ENCODE peak calls at places on chromosomes 11 and 22, in four cellular contexts. Y is heart right ventricle, K is dorsolateral prefrontal cortex, Z is osteocyte. D is an unnamed sample.
A peak's percentile ranks its signal among the peaks of the same experiment; 100 is the strongest.

GRCh38 chr11:128085276-128085675 is 502.1 kb downstream of the ETS1 start:
- DNase-seq in Y (no peak), K (no peak), Z (no peak), D (no peak)

GRCh38 chr22:35685731-35686130 is 31.9 kb upstream of the APOL5 start:
- DNase-seq in Y (no peak), K (no peak), Z (peak; percentile 40), D (no peak)

GRCh38 chr22:36323182-36323854 is 64.4 kb downstream of the MYH9 start:
- DNase-seq in Y (peak; percentile 62), K (no peak), Z (no peak), D (no peak)

GRCh38 chr11:3056296-3057068 is 741 bp downstream of the CARS1 start:
- DNase-seq in Y (peak; percentile 31), K (no peak), Z (no peak), D (peak; percentile 35)

GRCh38 chr11:46414466-46414796 is 22.9 kb upstream of the CHRM4 start:
- DNase-seq in Y (no peak), K (no peak), Z (no peak), D (no peak)

GRCh38 chr22:40385041-40385782 is 14.8 kb downstream of the SGSM3 start:
- DNase-seq in Y (no peak), K (no peak), Z (no peak), D (no peak)

GRCh38 chr11:1597331-1597741 is 758 bp downstream of the KRTAP5-2 start:
- DNase-seq in Y (no peak), K (no peak), Z (no peak), D (no peak)

GRCh38 chr22:43546186-43546585 is 134.4 kb downstream of the MPPED1 start:
- DNase-seq in Y (no peak), K (no peak), Z (peak; percentile 8), D (no peak)

GRCh38 chr11:28913883-28914282 is 805.7 kb downstream of the METTL15 start:
- DNase-seq in Y (no peak), K (no peak), Z (no peak), D (no peak)

GRCh38 chr11:69947772-69948255 is 128.6 kb upstream of the FGF3 start:
- DNase-seq in Y (peak; percentile 4), K (no peak), Z (no peak), D (no peak)

GRCh38 chr11:61041755-61042518 is 60.4 kb upstream of the CD5 start:
- DNase-seq in Y (peak; percentile 51), K (no peak), Z (no peak), D (no peak)

GRCh38 chr11:45089845-45090499 is 56.5 kb upstream of the PRDM11 start:
- DNase-seq in Y (no peak), K (no peak), Z (no peak), D (no peak)
- TF ChIP-seq CTCF in Y (no peak), K (no peak), Z (peak; percentile 56), D (no peak)

DNA sequence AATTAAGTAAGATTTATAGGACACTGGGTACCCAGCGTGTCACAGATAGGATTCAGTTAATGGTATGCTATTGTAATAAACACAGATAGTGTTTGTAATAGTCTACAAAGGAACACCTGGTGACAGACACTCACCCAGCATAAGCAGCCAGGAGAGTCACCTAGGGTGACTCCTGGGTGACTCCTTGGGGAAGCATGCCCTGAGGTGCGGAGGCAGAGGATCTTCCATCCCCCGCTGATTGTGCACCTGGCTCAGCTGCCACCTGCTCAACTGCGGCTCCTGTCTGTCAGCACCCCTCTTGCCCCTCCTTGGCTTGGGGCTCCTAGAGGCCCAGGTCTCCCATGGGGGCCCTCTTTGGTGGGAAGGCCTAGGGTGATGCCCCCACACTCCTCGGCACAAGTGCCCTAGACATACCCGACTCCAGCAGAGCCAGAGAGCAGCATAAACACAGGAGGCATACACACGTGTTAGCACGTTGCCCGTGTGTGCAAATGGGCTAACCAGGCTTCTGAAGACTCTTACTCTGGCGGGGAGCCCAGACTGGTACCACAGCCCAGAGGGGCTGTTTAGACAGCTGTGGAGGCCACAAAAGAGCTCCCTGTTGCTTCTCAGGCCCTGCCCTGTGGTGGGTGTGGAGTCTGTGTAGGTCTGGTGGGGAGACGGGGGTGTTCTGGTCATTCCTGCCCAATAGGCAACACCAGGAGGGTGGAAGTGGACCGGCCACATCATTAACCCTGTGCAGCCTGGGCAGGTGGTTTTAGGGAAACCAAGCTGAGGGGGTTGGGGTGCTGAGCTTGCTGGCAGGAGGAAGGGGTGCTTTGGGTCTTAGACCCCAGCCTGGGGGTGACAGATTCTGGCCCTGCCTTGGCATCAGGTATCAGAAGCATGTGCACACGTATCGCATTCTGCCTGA is 3.0 kb downstream of the INPPL1 start:
- DNase-seq in Y (no peak), K (no peak), Z (peak; percentile 92), D (no peak)
- TF ChIP-seq CTCF in Y (no peak), K (no peak), Z (no peak), D (no peak)

DNA sequence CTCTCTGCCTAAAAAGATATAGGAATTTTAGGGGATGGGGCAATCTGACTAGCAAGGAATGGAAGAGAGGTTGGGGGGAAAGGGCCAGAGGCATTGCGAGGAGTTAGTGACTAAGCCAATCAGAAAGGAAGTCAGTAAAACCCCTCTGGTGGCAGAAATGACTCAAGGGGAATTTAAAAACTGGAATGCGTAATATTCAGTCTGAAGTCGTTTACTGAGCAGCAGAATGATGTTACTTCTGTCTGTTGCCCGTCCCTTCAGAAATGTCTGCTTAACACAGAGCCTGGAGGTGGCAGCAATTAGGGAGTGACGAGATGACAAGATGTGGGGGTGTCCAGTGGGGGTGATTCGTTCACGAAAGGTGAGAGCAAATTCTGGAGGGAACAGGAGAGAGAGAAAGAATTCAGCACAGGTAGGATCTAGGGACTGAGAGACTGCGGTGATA is 107.7 kb upstream of the CLMP start:
- DNase-seq in Y (no peak), K (no peak), Z (no peak), D (no peak)
- TF ChIP-seq CTCF in Y (no peak), K (no peak), Z (no peak), D (no peak)

GRCh38 chr11:66976048-66976467 is 954 bp downstream of the C11orf86 start:
- DNase-seq in Y (no peak), K (no peak), Z (no peak), D (no peak)
- TF ChIP-seq CTCF in Y (peak; percentile 12), K (peak; percentile 17), Z (peak; percentile 87), D (no peak)

GRCh38 chr22:26584010-26584409 is 5.9 kb downstream of the TPST2 start:
- DNase-seq in Y (no peak), K (no peak), Z (no peak), D (no peak)

GRCh38 chr22:26581769-26582168 is 8.2 kb downstream of the TPST2 start:
- DNase-seq in Y (no peak), K (no peak), Z (no peak), D (no peak)

GRCh38 chr22:26587991-26588613 is 1.8 kb downstream of the TPST2 start:
- DNase-seq in Y (no peak), K (no peak), Z (no peak), D (no peak)

GRCh38 chr22:26586556-26587325 is 3.2 kb downstream of the TPST2 start:
- DNase-seq in Y (no peak), K (no peak), Z (no peak), D (no peak)

GRCh38 chr22:26585104-26585790 is 4.7 kb downstream of the TPST2 start:
- DNase-seq in Y (peak; percentile 81), K (no peak), Z (no peak), D (no peak)
- TF ChIP-seq CTCF in Y (no peak), K (no peak), Z (peak; percentile 21), D (no peak)

GRCh38 chr22:21984793-21985192 is 2.2 kb upstream of the TOP3B start:
- DNase-seq in Y (no peak), K (no peak), Z (no peak), D (no peak)
- TF ChIP-seq CTCF in Y (no peak), K (no peak), Z (no peak), D (no peak)

GRCh38 chr22:22593250-22593649 is 34.2 kb upstream of the PRAME start:
- DNase-seq in Y (no peak), K (no peak), Z (no peak), D (no peak)
- TF ChIP-seq CTCF in Y (no peak), K (no peak), Z (no peak), D (no peak)

DNA sequence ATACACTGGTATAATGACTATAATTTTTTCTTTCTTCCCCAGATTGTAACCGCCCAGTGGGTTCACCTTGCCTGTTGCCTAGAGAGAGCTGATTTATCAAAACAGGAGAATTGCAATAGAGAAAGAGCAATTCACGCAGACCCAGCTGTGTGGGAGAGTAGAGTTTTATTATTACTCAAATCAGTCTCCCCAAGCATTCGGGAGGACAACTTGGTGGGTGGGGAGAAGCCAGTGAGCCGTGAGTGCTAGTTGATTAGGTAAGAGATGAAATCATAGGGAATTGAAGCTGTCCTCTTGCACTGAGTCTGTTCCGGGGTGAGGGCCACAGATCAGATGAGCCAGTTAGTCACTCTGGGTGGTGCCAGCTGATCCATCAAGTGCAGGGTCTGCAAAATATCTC is 73.2 kb downstream of the SLC35F2 start:
- DNase-seq in Y (no peak), K (no peak), Z (no peak), D (no peak)
- TF ChIP-seq CTCF in Y (no peak), K (no peak), Z (no peak), D (no peak)

DNA sequence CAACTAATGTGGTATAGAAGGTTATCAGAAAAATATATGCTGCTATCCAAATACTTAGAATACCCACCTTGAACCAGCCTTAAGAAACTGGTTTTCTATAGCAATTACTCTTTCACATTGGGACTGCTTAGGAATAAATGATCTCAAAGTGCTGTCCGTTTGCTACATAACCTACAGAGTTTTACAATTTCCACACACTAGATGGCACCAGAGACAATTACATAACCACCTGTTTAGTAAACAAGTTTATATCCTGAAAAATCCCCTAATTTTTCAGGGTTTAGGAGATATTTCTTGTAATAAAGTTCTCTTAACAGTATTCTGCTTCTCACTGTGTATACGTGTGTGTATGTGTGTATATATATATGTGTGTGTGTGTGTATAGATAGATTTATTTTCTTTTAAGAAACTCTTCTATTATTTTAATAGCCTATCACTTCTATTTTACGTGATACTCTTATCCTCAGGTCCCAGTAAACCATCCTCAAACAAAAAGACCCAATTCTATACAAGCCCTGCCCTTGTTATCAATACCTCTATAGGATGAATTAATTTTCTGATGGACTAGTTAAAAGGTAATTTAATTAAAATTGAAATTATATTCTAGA is 6.7 kb upstream of the OR5I1 start:
- DNase-seq in Y (no peak), K (no peak), Z (no peak), D (no peak)
- TF ChIP-seq CTCF in Y (no peak), K (peak; percentile 25), Z (peak; percentile 58), D (no peak)